ENCODE peak calls at places on chromosome 5, in six cellular contexts. W is activated T-cell treated with anti-CD3 and anti-CD28 coated beads for 48 hours; E is ACHN; T is T-helper 9 cell; A is sciatic nerve; I is activated CD4-positive, CD25-positive, alpha-beta regulatory T cell. O is an unnamed sample.
A peak's percentile ranks its signal among the peaks of the same experiment; 100 is the strongest.

GRCh38 chr5:73205309-73205708 is 32.3 kb downstream of the TMEM174 start:
- DNase-seq in W (no peak), E (no peak), T (no peak), A (no peak), I (no peak), O (no peak)

GRCh38 chr5:16736158-16736994 is 119.6 kb upstream of the RETREG1 start:
- DNase-seq in W (no peak), E (no peak), T (no peak), A (no peak), I (no peak), O (no peak)

GRCh38 chr5:533243-534005 is 9.2 kb upstream of the SLC9A3 start:
- DNase-seq in W (no peak), E (no peak), T (no peak), A (peak; percentile 73), I (no peak), O (no peak)

GRCh38 chr5:37932450-37932849 is 92.6 kb upstream of the GDNF start:
- DNase-seq in W (no peak), E (no peak), T (no peak), A (no peak), I (no peak), O (no peak)

GRCh38 chr5:154654484-154655375 is 100.4 kb upstream of the LARP1 start:
- DNase-seq in W (no peak), E (no peak), T (no peak), A (no peak), I (no peak), O (no peak)

GRCh38 chr5:105903069-105903468 is 1767.7 kb downstream of the EFNA5 start:
- DNase-seq in W (no peak), E (no peak), T (no peak), A (no peak), I (no peak), O (no peak)

GRCh38 chr5:94707359-94707758 is 88.9 kb downstream of the SLF1 start:
- DNase-seq in W (no peak), E (no peak), T (no peak), A (no peak), I (no peak), O (no peak)

GRCh38 chr5:71907001-71907564 is 188.0 kb downstream of the CARTPT start:
- DNase-seq in W (no peak), E (no peak), T (no peak), A (no peak), I (no peak), O (no peak)

GRCh38 chr5:96297867-96298266 is 135.2 kb downstream of the PCSK1 start:
- DNase-seq in W (no peak), E (no peak), T (no peak), A (no peak), I (no peak), O (peak; percentile 73)

GRCh38 chr5:133606835-133607234 is 5.5 kb downstream of the FSTL4 start:
- DNase-seq in W (no peak), E (no peak), T (no peak), A (no peak), I (no peak), O (no peak)

GRCh38 chr5:16936150-16937022 is at the start of gene MYO10:
- DNase-seq in W (peak; percentile 59), E (peak; percentile 63), T (peak; percentile 8), A (peak; percentile 93), I (peak; percentile 7), O (peak; percentile 82)

GRCh38 chr5:126855266-126855665 is 78.3 kb downstream of the LMNB1 start:
- DNase-seq in W (no peak), E (no peak), T (no peak), A (no peak), I (no peak), O (no peak)

GRCh38 chr5:132226516-132227234 is 978 bp downstream of the P4HA2 start:
- DNase-seq in W (no peak), E (peak; percentile 19), T (no peak), A (peak; percentile 43), I (no peak), O (no peak)

GRCh38 chr5:82349651-82350050 is 71.5 kb upstream of the RPS23 start:
- DNase-seq in W (peak; percentile 34), E (peak; percentile 37), T (peak; percentile 16), A (no peak), I (no peak), O (no peak)

GRCh38 chr5:86463339-86463738 is 154.4 kb upstream of the COX7C start:
- DNase-seq in W (no peak), E (peak; percentile 9), T (no peak), A (no peak), I (no peak), O (no peak)

GRCh38 chr5:172274951-172275753 is 8.4 kb downstream of the UBTD2 start:
- DNase-seq in W (peak; percentile 51), E (no peak), T (peak; percentile 29), A (no peak), I (peak; percentile 10), O (no peak)

GRCh38 chr5:139132515-139132914 is 65.7 kb downstream of the SIL1 start:
- DNase-seq in W (no peak), E (no peak), T (no peak), A (no peak), I (no peak), O (no peak)

GRCh38 chr5:142979636-142980035 is 209.5 kb downstream of the ARHGAP26 start:
- DNase-seq in W (no peak), E (no peak), T (no peak), A (no peak), I (no peak), O (no peak)

GRCh38 chr5:151051066-151051930 is 29.5 kb downstream of the TNIP1 start:
- DNase-seq in W (peak; percentile 57), E (peak; percentile 79), T (peak; percentile 60), A (peak; percentile 91), I (peak; percentile 26), O (peak; percentile 77)

GRCh38 chr5:177427211-177427822 is 841 bp downstream of the GRK6 start:
- DNase-seq in W (no peak), E (no peak), T (no peak), A (no peak), I (no peak), O (no peak)

GRCh38 chr5:149434162-149435014 is 55.3 kb upstream of the IL17B start:
- DNase-seq in W (peak; percentile 36), E (peak; percentile 43), T (peak; percentile 29), A (peak; percentile 81), I (peak; percentile 25), O (no peak)

GRCh38 chr5:59517926-59518585 is 375.5 kb downstream of the PDE4D start:
- DNase-seq in W (no peak), E (peak; percentile 51), T (no peak), A (no peak), I (no peak), O (no peak)

GRCh38 chr5:6404129-6404528 is 25.8 kb upstream of the MED10 start:
- DNase-seq in W (no peak), E (no peak), T (no peak), A (no peak), I (no peak), O (no peak)

GRCh38 chr5:74167206-74167929 is 473.2 kb downstream of the ENC1 start:
- DNase-seq in W (no peak), E (peak; percentile 15), T (no peak), A (no peak), I (no peak), O (no peak)

GRCh38 chr5:74851684-74852353 is 14.4 kb downstream of the FAM169A start:
- DNase-seq in W (no peak), E (peak; percentile 13), T (no peak), A (no peak), I (no peak), O (no peak)

GRCh38 chr5:59767753-59768159 is 125.8 kb downstream of the PDE4D start:
- DNase-seq in W (no peak), E (no peak), T (no peak), A (no peak), I (no peak), O (no peak)

GRCh38 chr5:10860645-10861455 is 99.8 kb upstream of the DAP start:
- DNase-seq in W (no peak), E (peak; percentile 6), T (no peak), A (no peak), I (no peak), O (no peak)

GRCh38 chr5:14463629-14464028 is 118.0 kb upstream of the OTULINL start:
- DNase-seq in W (no peak), E (no peak), T (no peak), A (no peak), I (no peak), O (no peak)

GRCh38 chr5:54234304-54234938 is 76.0 kb downstream of the ARL15 start:
- DNase-seq in W (no peak), E (peak; percentile 48), T (no peak), A (no peak), I (no peak), O (no peak)

O was measured in left lobe of liver.